ENCODE peak calls at places on chromosomes 5 and 9, in ten cellular contexts. Z is frontal cortex; D is A172; X is kidney tubule cell; S is activated CD4-positive, CD25-positive, alpha-beta regulatory T cell treated with anti-CD3 and anti-CD28 coated beads, Interleukin-2, amount 50 U/mL, for 72 hours; M is AG08395; J is AG04449; W is T-helper 1 cell; E is A549; T is CD4-positive, CD25-positive, alpha-beta regulatory T cell. F is an unnamed sample.

GRCh38 chr5:149837680-149838269 is 106.8 kb downstream of the PDE6A start:
- DNase-seq in Z (peak; percentile 76), D (peak; percentile 82), X (peak; percentile 75), S (no peak), M (peak; percentile 85), J (no peak), W (no peak), E (peak; percentile 93), T (no peak), F (no peak)

GRCh38 chr9:117073539-117074336 is 341.1 kb downstream of the ASTN2 start:
- DNase-seq in Z (peak; percentile 61), D (peak; percentile 19), X (peak; percentile 39), S (no peak), M (no peak), J (no peak), W (no peak), E (peak; percentile 15), T (no peak), F (no peak)

GRCh38 chr9:129685220-129685932 is 19.9 kb downstream of the PRRX2 start:
- DNase-seq in Z (no peak), D (peak; percentile 43), X (peak; percentile 82), S (no peak), M (no peak), J (no peak), W (no peak), E (peak; percentile 84), T (no peak), F (no peak)

GRCh38 chr9:119368681-119369581 is at the start of gene BRINP1:
- DNase-seq in Z (peak; percentile 44), D (no peak), X (peak; percentile 84), S (no peak), M (peak; percentile 53), J (no peak), W (no peak), E (peak; percentile 7), T (no peak), F (peak; percentile 77)

GRCh38 chr5:7763621-7764072 is 87.3 kb downstream of the CFAP90 start:
- DNase-seq in Z (no peak), D (no peak), X (no peak), S (no peak), M (no peak), J (no peak), W (no peak), E (no peak), T (no peak), F (no peak)

GRCh38 chr5:172770675-172771438 is at the start of gene DUSP1:
- DNase-seq in Z (peak; percentile 99), D (peak; percentile 95), X (peak; percentile 99), S (peak; percentile 96), M (peak; percentile 97), J (peak; percentile 79), W (peak; percentile 98), E (peak; percentile 92), T (peak; percentile 97), F (peak; percentile 100)

GRCh38 chr5:7742241-7742656 is 108.7 kb downstream of the CFAP90 start:
- DNase-seq in Z (no peak), D (peak; percentile 85), X (peak; percentile 26), S (no peak), M (no peak), J (no peak), W (no peak), E (no peak), T (no peak), F (no peak)

GRCh38 chr9:70677336-70677735 is 262.9 kb upstream of the KLF9 start:
- DNase-seq in Z (no peak), D (no peak), X (no peak), S (no peak), M (no peak), J (no peak), W (no peak), E (no peak), T (no peak), F (no peak)

GRCh38 chr9:113523421-113524141 is 60.1 kb downstream of the RGS3 start:
- DNase-seq in Z (no peak), D (no peak), X (no peak), S (peak; percentile 58), M (peak; percentile 67), J (no peak), W (peak; percentile 18), E (no peak), T (no peak), F (peak; percentile 84)